ENCODE peak calls at places on chromosomes 12 and 14, in five cellular contexts. B is lung, M is lower lobe of right lung, R is SK-N-SH, S is fibroblast of mammary gland. Z is an unnamed sample.

GRCh38 chr12:29616664-29617409 is 119.4 kb upstream of the OVCH1 start:
- DNase-seq in S (peak; percentile 99), R (no peak), M (no peak), B (no peak), Z (peak; percentile 92)

GRCh38 chr14:24605435-24606190 is 3.9 kb downstream of the GZMH start:
- DNase-seq in B (peak; percentile 40), R (peak; percentile 48), S (peak; percentile 2), M (no peak), Z (no peak)

GRCh38 chr12:49871263-49871561 is 28.3 kb upstream of the BCDIN3D start:
- DNase-seq in B (no peak), S (no peak), R (no peak), M (no peak), Z (no peak)

GRCh38 chr12:62466018-62466595 is 519 bp upstream of the MON2 start:
- DNase-seq in B (peak; percentile 30), S (peak; percentile 41), M (no peak), R (peak; percentile 70), Z (peak; percentile 49)

GRCh38 chr12:2495452-2496112 is 299.2 kb upstream of the FKBP4 start:
- DNase-seq in M (no peak), R (no peak), B (no peak), S (no peak), Z (no peak)

GRCh38 chr12:93982847-93983315 is 165.5 kb upstream of the PLXNC1 start:
- DNase-seq in M (no peak), B (no peak), S (peak; percentile 82), R (no peak), Z (peak; percentile 75)

GRCh38 chr12:98752726-98753125 is 107.6 kb downstream of the APAF1 start:
- DNase-seq in B (no peak), R (no peak), M (no peak), S (peak; percentile 56), Z (peak; percentile 31)

GRCh38 chr12:5633102-5633501 is 201.2 kb downstream of the NTF3 start:
- DNase-seq in S (no peak), B (no peak), M (no peak), R (no peak), Z (no peak)

GRCh38 chr12:6538420-6539275 is 4.3 kb downstream of the GAPDH start:
- DNase-seq in R (peak; percentile 40), S (peak; percentile 50), M (no peak), B (no peak), Z (no peak)

GRCh38 chr12:27785882-27786570 is 6.0 kb upstream of the MANSC4 start:
- DNase-seq in R (no peak), S (peak; percentile 53), M (no peak), B (no peak), Z (peak; percentile 77)

GRCh38 chr12:77968571-77968970 is 137.9 kb downstream of the NAV3 start:
- DNase-seq in S (no peak), M (no peak), R (no peak), B (no peak), Z (no peak)

GRCh38 chr14:103014466-103015319 is 42.7 kb downstream of the CDC42BPB start:
- DNase-seq in S (peak; percentile 77), B (no peak), R (no peak), M (no peak), Z (peak; percentile 66)

GRCh38 chr12:78470354-78471195 is 394.0 kb upstream of the SYT1 start:
- DNase-seq in B (no peak), R (peak; percentile 6), S (peak; percentile 60), M (no peak), Z (peak; percentile 81)

GRCh38 chr12:124698211-124698997 is 131.0 kb upstream of the NCOR2 start:
- DNase-seq in S (peak; percentile 44), M (no peak), R (no peak), B (no peak), Z (no peak)

GRCh38 chr14:105074601-105075053 is 9.4 kb upstream of the GPR132 start:
- DNase-seq in S (no peak), R (peak; percentile 36), M (no peak), B (no peak), Z (no peak)

GRCh38 chr12:79973774-79974173 is 38.9 kb upstream of the PPP1R12A start:
- DNase-seq in B (no peak), M (no peak), S (no peak), R (no peak), Z (no peak)

GRCh38 chr14:94173471-94173884 is 644 bp upstream of the PPP4R4 start:
- DNase-seq in S (no peak), B (no peak), M (peak; percentile 61), R (no peak), Z (no peak)

GRCh38 chr14:32825058-32825457 is 113.6 kb upstream of the NPAS3 start:
- DNase-seq in R (no peak), S (no peak), M (no peak), B (no peak), Z (no peak)

GRCh38 chr14:52951730-52952481 is 1.1 kb upstream of the FERMT2 start:
- DNase-seq in R (peak; percentile 68), M (no peak), S (peak; percentile 86), B (peak; percentile 40), Z (peak; percentile 92)

GRCh38 chr12:79690606-79691298 is at the start of gene PAWR:
- DNase-seq in M (peak; percentile 80), S (peak; percentile 46), B (peak; percentile 68), R (peak; percentile 67), Z (peak; percentile 78)

GRCh38 chr14:48857366-48857765 is 728.8 kb downstream of the RPS29 start:
- DNase-seq in R (no peak), B (no peak), S (no peak), M (no peak), Z (no peak)

GRCh38 chr12:117481470-117481869 is 120.0 kb upstream of the NOS1 start:
- DNase-seq in B (no peak), M (no peak), R (no peak), S (peak; percentile 2), Z (no peak)

GRCh38 chr14:32757568-32757967 is 181.1 kb upstream of the NPAS3 start:
- DNase-seq in S (no peak), B (no peak), R (no peak), M (no peak), Z (no peak)

GRCh38 chr14:75254381-75254821 is 24.2 kb upstream of the FOS start:
- DNase-seq in S (no peak), M (peak; percentile 58), R (no peak), B (no peak), Z (no peak)

GRCh38 chr12:116397148-116397547 is 119.7 kb upstream of the MED13L start:
- DNase-seq in M (no peak), S (peak; percentile 70), B (no peak), R (no peak), Z (peak; percentile 75)

GRCh38 chr12:45705404-45705803 is 24.1 kb upstream of the ARID2 start:
- DNase-seq in R (no peak), M (no peak), S (no peak), B (no peak), Z (no peak)

GRCh38 chr12:27821259-27821973 is 41.4 kb upstream of the MANSC4 start:
- DNase-seq in S (peak; percentile 87), R (peak; percentile 51), B (no peak), M (no peak), Z (peak; percentile 93)

GRCh38 chr12:109626378-109627115 is 53.0 kb downstream of the MVK start:
- DNase-seq in B (no peak), M (no peak), R (no peak), S (no peak), Z (no peak)

GRCh38 chr12:19131020-19131431 is 1.5 kb downstream of the PLEKHA5 start:
- DNase-seq in S (peak; percentile 58), M (no peak), B (no peak), R (peak; percentile 35), Z (peak; percentile 60)

GRCh38 chr12:22014783-22015144 is 31.3 kb upstream of the CMAS start:
- DNase-seq in M (no peak), B (no peak), R (no peak), S (peak; percentile 45), Z (peak; percentile 38)

GRCh38 chr12:75977952-75978671 is 53.5 kb downstream of the PHLDA1 start:
- DNase-seq in B (peak; percentile 71), S (peak; percentile 100), M (no peak), R (no peak), Z (peak; percentile 100)

GRCh38 chr12:25253371-25254068 is 2.8 kb upstream of the KRAS start:
- DNase-seq in R (no peak), B (no peak), M (no peak), S (no peak), Z (no peak)

GRCh38 chr12:105083041-105083440 is 1.2 kb downstream of the ALDH1L2 start:
- DNase-seq in B (no peak), R (no peak), M (no peak), S (peak; percentile 12), Z (no peak)

GRCh38 chr12:105079011-105079570 is 5.2 kb downstream of the ALDH1L2 start:
- DNase-seq in M (no peak), R (no peak), S (no peak), B (no peak), Z (no peak)

GRCh38 chr12:105085537-105085936 is 1.3 kb upstream of the ALDH1L2 start:
- DNase-seq in B (no peak), S (no peak), R (no peak), M (no peak), Z (no peak)

GRCh38 chr12:105084251-105085250 is at the start of gene ALDH1L2:
- DNase-seq in S (peak; percentile 89), R (peak; percentile 95), B (peak; percentile 86), M (peak; percentile 89), Z (peak; percentile 94)

DNA sequence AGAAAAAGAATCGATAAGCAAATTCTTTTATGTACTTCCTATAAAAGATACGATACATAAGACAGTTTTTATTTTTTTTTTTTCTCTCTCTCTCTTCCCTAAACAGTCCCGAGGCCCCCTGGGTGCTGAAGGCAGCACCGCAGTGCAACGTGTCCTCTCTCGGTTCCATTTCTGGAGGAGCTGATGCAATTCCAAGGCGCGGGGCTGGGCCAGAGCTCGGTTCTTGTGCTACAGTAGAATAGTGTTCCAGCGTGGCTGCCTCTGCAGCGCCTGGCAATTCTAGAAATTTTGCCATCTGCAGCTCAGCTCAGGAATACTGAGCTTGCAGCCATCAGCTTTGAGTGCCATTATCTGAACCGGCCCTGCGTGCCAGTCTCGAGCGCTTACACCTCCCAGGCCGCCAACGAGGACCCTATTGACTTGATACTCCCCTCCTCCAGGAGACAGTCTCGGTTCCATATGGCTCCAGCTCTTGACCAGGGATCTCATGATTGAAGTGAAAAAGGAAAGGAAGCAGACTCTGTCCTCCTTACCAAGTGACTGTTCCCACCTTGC is 630 bp downstream of the ALDH1L2 start:
- DNase-seq in S (peak; percentile 71), M (peak; percentile 70), B (peak; percentile 54), R (peak; percentile 49), Z (peak; percentile 84)
- H3K4me3 ChIP-seq in S (peak overlapping the region; percentile 93), M (peak overlapping the region; percentile 59), B (peak overlapping the region; percentile 49), R (peak overlapping the region; percentile 51), Z (peak overlapping the region; percentile 70)

GRCh38 chr12:63846249-63846967 is 1.9 kb downstream of the SRGAP1 start:
- DNase-seq in S (peak; percentile 25), B (no peak), M (no peak), R (peak; percentile 31), Z (no peak)
- TF ChIP-seq CTCF in S (no peak), B (no peak), M (no peak), R (no peak), Z (peak; percentile 1)

GRCh38 chr12:132554857-132555630 is 55.3 kb downstream of the LRCOL1 start:
- DNase-seq in B (no peak), R (peak; percentile 61), S (peak; percentile 20), M (no peak), Z (peak; percentile 23)
- H3K4me3 ChIP-seq in B (no peak overlapping the region), R (no peak overlapping the region), S (no peak overlapping the region), M (no peak overlapping the region), Z (no peak overlapping the region)

DNA sequence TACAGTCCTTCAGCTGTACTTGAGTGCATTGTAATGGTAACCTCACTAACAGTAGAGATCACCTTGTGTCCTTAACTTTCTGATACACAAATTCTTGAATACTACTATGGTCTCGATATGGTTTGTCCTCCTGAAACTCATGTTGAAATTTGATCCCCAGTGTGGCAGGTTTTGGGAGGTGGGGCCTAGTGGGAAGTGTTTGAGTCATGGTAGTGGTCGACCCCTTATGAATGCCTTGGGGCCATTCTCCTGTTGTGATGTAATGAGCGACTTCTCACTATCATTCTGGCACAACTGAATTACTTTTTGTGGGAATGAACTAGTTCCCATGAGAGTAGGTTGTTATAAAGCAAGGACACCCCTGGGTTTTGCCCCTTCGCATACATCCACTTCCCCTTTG is 52.3 kb downstream of the IPO8 start:
- DNase-seq in R (no peak), M (no peak), B (no peak), S (peak; percentile 25), Z (peak; percentile 25)
- TF ChIP-seq CTCF in R (no peak), M (no peak), B (no peak), S (no peak), Z (no peak)